ENCODE peak calls at places on chromosomes 16 and 17, in eight cellular contexts. C, H, Y, R, W, M, J and O are unnamed samples.

GRCh38 chr17:64081802-64082799 is 47.8 kb downstream of the ERN1 start:
- DNase-seq in H (no peak), R (peak), C (peak), J (no peak), Y (no peak), W (no peak), M (peak), O (no peak)

GRCh38 chr16:73735954-73736353 is 560.7 kb upstream of the PSMD7 start:
- DNase-seq in M (no peak), C (no peak), Y (no peak), J (no peak), R (no peak), H (no peak), W (no peak), O (no peak)

GRCh38 chr17:68460715-68461114 is 3.4 kb upstream of the WIPI1 start:
- DNase-seq in J (no peak), C (no peak), M (no peak), R (no peak), H (no peak), Y (no peak), W (no peak), O (no peak)

GRCh38 chr16:57761957-57762356 is 26.4 kb downstream of the KATNB1 start:
- DNase-seq in Y (no peak), R (no peak), J (no peak), C (no peak), M (no peak), H (no peak), W (no peak), O (no peak)

GRCh38 chr16:66569131-66569530 is 2.9 kb downstream of the CMTM1 start:
- DNase-seq in Y (no peak), C (no peak), M (no peak), R (peak), H (no peak), W (no peak), J (no peak), O (no peak)

GRCh38 chr17:5011928-5012327 is 14.2 kb downstream of the KIF1C start:
- DNase-seq in W (no peak), Y (no peak), M (no peak), R (peak), H (peak), J (no peak), C (no peak), O (no peak)

GRCh38 chr17:7045492-7046126 is 1.7 kb upstream of the SLC16A11 start:
- DNase-seq in R (peak), H (no peak), W (no peak), M (peak), J (no peak), Y (no peak), C (no peak), O (no peak)

GRCh38 chr17:77728871-77729270 is 229.6 kb upstream of the TNRC6C start:
- DNase-seq in M (no peak), W (no peak), C (no peak), H (no peak), R (no peak), Y (no peak), J (no peak), O (no peak)

GRCh38 chr17:77370536-77370935 is 229.8 kb downstream of the SEC14L1 start:
- DNase-seq in M (no peak), H (no peak), J (no peak), R (no peak), C (no peak), W (no peak), Y (no peak), O (no peak)